ENCODE peak calls at places on chromosomes 7 and 10, in ten cellular contexts. I is A549; W is BE2C; E is psoas muscle; V is breast epithelium; U is fibroblast of lung; R is IMR-90; J is stomach; C is CD8-positive, alpha-beta T cell; S is pancreas. Q is an unnamed sample.

GRCh38 chr10:110802090-110802489 is 69.6 kb upstream of the PDCD4 start:
- DNase-seq in S (no peak), R (peak; percentile 81), U (peak; percentile 82), W (no peak), C (no peak), E (no peak), V (no peak), J (no peak), I (no peak), Q (no peak)

GRCh38 chr10:47258921-47259320 is 41.1 kb upstream of the GDF10 start:
- DNase-seq in C (no peak), J (no peak), S (no peak), I (no peak), V (peak; percentile 2), U (no peak), W (no peak), E (no peak), R (no peak), Q (no peak)

GRCh38 chr7:35593896-35594295 is 101.0 kb downstream of the HERPUD2 start:
- DNase-seq in R (no peak), W (peak; percentile 47), J (no peak), S (no peak), V (no peak), C (no peak), U (no peak), I (peak; percentile 25), E (no peak), Q (no peak)

GRCh38 chr7:113087278-113087998 is 811 bp upstream of the GPR85 start:
- DNase-seq in I (peak; percentile 10), U (peak; percentile 93), R (peak; percentile 94), J (no peak), E (no peak), C (no peak), W (peak; percentile 39), V (no peak), S (no peak), Q (no peak)

GRCh38 chr7:97116308-97116707 is 1.2 kb upstream of the SDHAF3 start:
- DNase-seq in E (no peak), R (no peak), J (no peak), W (no peak), S (no peak), V (no peak), I (no peak), U (no peak), C (no peak), Q (no peak)

GRCh38 chr10:122113161-122113944 is 124.4 kb downstream of the TACC2 start:
- DNase-seq in S (peak; percentile 77), E (peak; percentile 73), J (peak; percentile 69), V (peak; percentile 62), U (peak; percentile 66), R (peak; percentile 68), W (peak; percentile 80), I (peak; percentile 77), C (no peak), Q (peak; percentile 87)

GRCh38 chr10:110901954-110902819 is 16.8 kb downstream of the BBIP1 start:
- DNase-seq in R (peak; percentile 80), V (no peak), S (peak; percentile 58), E (no peak), I (peak; percentile 47), U (peak; percentile 86), C (no peak), W (no peak), J (no peak), Q (no peak)

GRCh38 chr10:22252286-22252800 is 34.5 kb upstream of the EBLN1 start:
- DNase-seq in V (peak; percentile 32), R (no peak), E (peak; percentile 61), C (peak; percentile 31), W (peak; percentile 17), S (peak; percentile 46), U (peak; percentile 60), I (no peak), J (peak; percentile 33), Q (no peak)

GRCh38 chr7:47759056-47759706 is 177.3 kb upstream of the TNS3 start:
- DNase-seq in E (no peak), W (no peak), R (no peak), C (no peak), I (peak; percentile 60), S (no peak), V (peak; percentile 13), U (no peak), J (no peak), Q (no peak)

GRCh38 chr7:101747058-101747617 is 70.3 kb upstream of the CUX1 start:
- DNase-seq in R (no peak), V (no peak), C (no peak), U (no peak), S (no peak), W (no peak), I (no peak), E (no peak), J (no peak), Q (no peak)

GRCh38 chr7:132164558-132165130 is 411.6 kb downstream of the PLXNA4 start:
- DNase-seq in R (no peak), I (no peak), V (no peak), J (no peak), E (no peak), U (no peak), S (no peak), W (no peak), C (no peak), Q (no peak)

GRCh38 chr7:960269-960871 is 5.9 kb upstream of the ADAP1 start:
- DNase-seq in R (no peak), I (no peak), V (no peak), C (no peak), S (no peak), J (no peak), E (no peak), U (no peak), W (peak; percentile 56), Q (no peak)

GRCh38 chr7:39069886-39070881 is 92.5 kb downstream of the POU6F2 start:
- DNase-seq in U (no peak), S (no peak), C (no peak), V (no peak), E (no peak), I (no peak), J (no peak), R (no peak), W (no peak), Q (no peak)

GRCh38 chr10:19702215-19702614 is 114.0 kb upstream of the PLXDC2 start:
- DNase-seq in S (no peak), U (peak; percentile 72), W (no peak), V (no peak), E (no peak), R (peak; percentile 66), I (no peak), C (no peak), J (no peak), Q (no peak)

GRCh38 chr7:123961731-123962130 is 36.7 kb downstream of the SPAM1 start:
- DNase-seq in C (no peak), J (no peak), E (no peak), S (no peak), W (no peak), I (no peak), V (no peak), U (peak; percentile 14), R (no peak), Q (no peak)

GRCh38 chr7:80216996-80217842 is 82.6 kb downstream of the GNAI1 start:
- DNase-seq in J (no peak), V (no peak), C (no peak), S (no peak), E (no peak), W (no peak), I (no peak), U (no peak), R (no peak), Q (no peak)

GRCh38 chr7:35705932-35706461 is 11.1 kb upstream of the HERPUD2 start:
- DNase-seq in C (no peak), V (no peak), I (no peak), S (no peak), E (no peak), R (peak; percentile 13), U (no peak), W (no peak), J (no peak), Q (no peak)

GRCh38 chr7:7032221-7032620 is 150.1 kb upstream of the C1GALT1 start:
- DNase-seq in U (no peak), S (no peak), R (no peak), C (no peak), I (no peak), J (no peak), V (no peak), E (no peak), W (no peak), Q (no peak)

GRCh38 chr7:30771859-30772429 is 727 bp downstream of the MINDY4 start:
- DNase-seq in W (no peak), U (peak; percentile 8), J (no peak), I (no peak), C (no peak), E (no peak), R (no peak), V (no peak), S (no peak), Q (peak; percentile 66)

GRCh38 chr7:16431646-16432424 is 10.5 kb upstream of the CRPPA start:
- DNase-seq in J (peak; percentile 27), R (no peak), I (peak; percentile 65), C (no peak), W (peak; percentile 56), U (no peak), S (peak; percentile 34), V (no peak), E (no peak), Q (no peak)
- TF ChIP-seq CTCF in J (peak; percentile 49), R (peak; percentile 36), I (peak; percentile 72), C (peak; percentile 37), W (peak; percentile 86), U (peak; percentile 42), S (no peak), V (peak; percentile 42), E (peak; percentile 50), Q (peak; percentile 15)

GRCh38 chr10:29539398-29539797 is 95.4 kb downstream of the SVIL start:
- DNase-seq in R (no peak), V (no peak), I (no peak), U (no peak), S (no peak), C (no peak), E (no peak), J (no peak), W (no peak), Q (no peak)
- H3K4me1 ChIP-seq in R (peaks cover 2% of the 10 kb centered on the region), V (no peaks in the 10 kb centered on the region), I (peaks cover 24% of the 10 kb centered on the region), U (peaks cover 5% of the 10 kb centered on the region), S (peaks cover 17% of the 10 kb centered on the region), C (no peaks in the 10 kb centered on the region), E (peaks cover 92% of the 10 kb centered on the region), J (peaks cover 49% of the 10 kb centered on the region), W (peaks cover 7% of the 10 kb centered on the region), Q (peaks cover 10% of the 10 kb centered on the region)

GRCh38 chr10:3325954-3326353 is 153.4 kb upstream of the PITRM1 start:
- DNase-seq in S (no peak), U (no peak), I (no peak), R (no peak), J (no peak), W (no peak), V (no peak), E (no peak), C (no peak), Q (no peak)
- H3K4me3 ChIP-seq in S (no peak overlapping the region), U (no peak overlapping the region), I (no peak overlapping the region), R (no peak overlapping the region), J (no peak overlapping the region), W (no peak overlapping the region), V (no peak overlapping the region), E (no peak overlapping the region), C (no peak overlapping the region), Q (no peak overlapping the region)

GRCh38 chr7:28882896-28883470 is 75.1 kb downstream of the TRIL start:
- DNase-seq in J (no peak), V (no peak), I (no peak), U (no peak), R (no peak), S (no peak), E (no peak), C (no peak), W (no peak), Q (no peak)

GRCh38 chr7:28873410-28873809 is 84.7 kb downstream of the TRIL start:
- DNase-seq in W (no peak), E (no peak), S (no peak), C (no peak), R (no peak), V (no peak), I (no peak), U (no peak), J (no peak), Q (no peak)

GRCh38 chr7:28879105-28879504 is 79.0 kb downstream of the TRIL start:
- DNase-seq in C (no peak), R (no peak), W (no peak), V (no peak), E (no peak), J (no peak), I (no peak), S (no peak), U (no peak), Q (no peak)
- TF ChIP-seq CTCF in C (no peak), R (no peak), W (no peak), V (no peak), E (no peak), J (no peak), I (no peak), S (no peak), U (peak; percentile 13), Q (no peak)

Q was measured in ascending aorta.